ENCODE peak calls at places on chromosomes 11 and 22, in five cellular contexts. A, O, K, L and N are unnamed samples.

GRCh38 chr11:103491777-103492176 is 382.6 kb downstream of the DYNC2H1 start:
- DNase-seq in A (no peak), O (no peak), K (no peak), L (no peak), N (no peak)

GRCh38 chr22:31102441-31103081 is 4.8 kb downstream of the SELENOM start:
- DNase-seq in A (peak; percentile 45), O (no peak), K (peak; percentile 85), L (no peak), N (no peak)

GRCh38 chr22:24471570-24471969 is 23.6 kb upstream of the UPB1 start:
- DNase-seq in A (no peak), O (no peak), K (no peak), L (no peak), N (no peak)

GRCh38 chr11:134050541-134051383 is 18.1 kb upstream of the JAM3 start:
- DNase-seq in A (peak; percentile 64), O (peak; percentile 62), K (no peak), L (peak; percentile 75), N (peak; percentile 78)

GRCh38 chr22:50532353-50532700 is 2.5 kb upstream of the TYMP start:
- DNase-seq in A (peak; percentile 47), O (no peak), K (no peak), L (no peak), N (no peak)

GRCh38 chr22:24156146-24156914 is 25.0 kb upstream of the SUSD2 start:
- DNase-seq in A (peak; percentile 29), O (no peak), K (no peak), L (no peak), N (no peak)

GRCh38 chr11:108496643-108497256 is 1.4 kb downstream of the POGLUT3 start:
- DNase-seq in A (no peak), O (no peak), K (no peak), L (no peak), N (no peak)

GRCh38 chr11:109076870-109077269 is 345.1 kb upstream of the C11orf87 start:
- DNase-seq in A (no peak), O (no peak), K (no peak), L (no peak), N (no peak)

GRCh38 chr11:44776840-44777536 is 50.2 kb downstream of the TSPAN18 start:
- DNase-seq in A (no peak), O (no peak), K (no peak), L (no peak), N (no peak)

GRCh38 chr11:63277345-63277943 is 34.0 kb upstream of the SLC22A25 start:
- DNase-seq in A (peak; percentile 17), O (no peak), K (no peak), L (no peak), N (no peak)

GRCh38 chr22:31082606-31083376 is 1.7 kb downstream of the SMTN start:
- DNase-seq in A (peak; percentile 80), O (no peak), K (no peak), L (no peak), N (no peak)

GRCh38 chr11:19013181-19013857 is 47.2 kb downstream of the MRGPRX2 start:
- DNase-seq in A (peak; percentile 3), O (no peak), K (no peak), L (peak; percentile 6), N (no peak)
- TF ChIP-seq CTCF in A (no peak), O (no peak), K (peak; percentile 41), L (no peak), N (peak; percentile 10)

GRCh38 chr11:65558785-65559509 is 788 bp upstream of the LTBP3 start:
- DNase-seq in A (no peak), O (no peak), K (no peak), L (no peak), N (no peak)
- TF ChIP-seq CTCF in A (no peak), O (no peak), K (no peak), L (no peak), N (no peak)

DNA sequence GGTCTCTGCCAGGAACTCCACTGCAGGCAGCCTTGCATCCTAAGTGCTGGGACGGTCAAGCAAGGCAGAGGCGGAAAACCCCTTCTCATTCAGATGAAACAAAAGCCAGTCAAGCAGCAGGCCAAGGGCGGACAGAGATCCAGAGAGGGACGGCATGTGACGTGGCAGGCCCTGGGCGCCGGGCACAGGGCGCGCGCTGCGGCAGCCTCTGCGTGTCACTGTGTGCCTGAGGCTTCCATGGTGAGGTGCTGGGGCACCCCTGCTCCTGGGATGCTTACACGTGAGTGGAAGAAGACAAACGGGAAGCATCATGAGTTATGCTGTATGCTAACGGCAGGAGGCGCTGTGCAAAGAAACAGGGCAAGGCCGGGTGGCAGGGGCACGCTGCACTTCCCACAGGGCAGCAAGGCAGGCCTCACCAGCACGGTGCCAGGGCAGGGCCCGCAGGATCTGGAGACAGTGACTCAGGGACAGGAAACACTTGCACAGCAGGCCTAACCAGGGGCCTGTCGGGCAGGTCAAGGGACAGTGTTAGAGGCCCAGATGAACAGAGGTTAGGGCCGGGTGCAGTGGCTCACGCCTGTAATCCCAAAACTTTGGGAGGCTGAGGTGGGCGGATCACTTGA is 6.1 kb downstream of the TOLLIP start:
- DNase-seq in A (peak; percentile 82), O (no peak), K (no peak), L (peak; percentile 28), N (no peak)
- TF ChIP-seq CTCF in A (peak; percentile 80), O (no peak), K (peak; percentile 16), L (peak; percentile 50), N (no peak)

GRCh38 chr11:62201376-62201775 is 7.1 kb upstream of the SCGB2A1 start:
- DNase-seq in A (peak; percentile 66), O (no peak), K (no peak), L (no peak), N (no peak)

GRCh38 chr11:62190011-62190410 is at the start of gene SCGB1D1:
- DNase-seq in A (no peak), O (no peak), K (no peak), L (no peak), N (no peak)

GRCh38 chr11:62193954-62194353 is 3.9 kb downstream of the SCGB1D1 start:
- DNase-seq in A (peak; percentile 10), O (no peak), K (no peak), L (no peak), N (no peak)

DNA sequence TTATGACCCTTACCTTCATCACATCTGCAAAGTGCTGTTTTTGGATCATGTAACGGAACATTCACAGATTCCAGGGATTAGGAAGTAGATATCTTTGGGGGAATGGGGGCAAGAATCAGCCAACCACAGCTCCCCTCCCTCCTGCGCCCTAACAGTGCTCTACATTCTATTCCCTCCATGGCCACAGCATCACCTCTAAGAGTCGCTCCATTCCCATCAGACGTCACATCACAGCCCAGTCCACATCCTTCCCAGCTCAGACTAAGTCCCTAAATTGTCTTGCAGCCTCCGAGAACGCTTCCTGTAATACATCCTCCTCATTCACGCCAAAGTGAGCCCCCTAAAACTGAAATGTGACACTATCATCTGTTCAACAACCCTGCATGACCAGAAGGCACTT is 5.9 kb downstream of the SCGB1D1 start:
- DNase-seq in A (no peak), O (no peak), K (no peak), L (no peak), N (no peak)
- TF ChIP-seq CTCF in A (no peak), O (no peak), K (no peak), L (no peak), N (no peak)

GRCh38 chr11:70505761-70506657 is 107.7 kb downstream of the CTTN start:
- DNase-seq in A (no peak), O (no peak), K (no peak), L (no peak), N (no peak)

GRCh38 chr11:70508231-70508480 is 109.8 kb downstream of the CTTN start:
- DNase-seq in A (no peak), O (no peak), K (no peak), L (no peak), N (no peak)

GRCh38 chr11:70506658-70506970 is 108.3 kb downstream of the CTTN start:
- DNase-seq in A (no peak), O (no peak), K (no peak), L (no peak), N (no peak)

GRCh38 chr11:70506986-70507385 is 108.7 kb downstream of the CTTN start:
- DNase-seq in A (no peak), O (no peak), K (no peak), L (no peak), N (no peak)

DNA sequence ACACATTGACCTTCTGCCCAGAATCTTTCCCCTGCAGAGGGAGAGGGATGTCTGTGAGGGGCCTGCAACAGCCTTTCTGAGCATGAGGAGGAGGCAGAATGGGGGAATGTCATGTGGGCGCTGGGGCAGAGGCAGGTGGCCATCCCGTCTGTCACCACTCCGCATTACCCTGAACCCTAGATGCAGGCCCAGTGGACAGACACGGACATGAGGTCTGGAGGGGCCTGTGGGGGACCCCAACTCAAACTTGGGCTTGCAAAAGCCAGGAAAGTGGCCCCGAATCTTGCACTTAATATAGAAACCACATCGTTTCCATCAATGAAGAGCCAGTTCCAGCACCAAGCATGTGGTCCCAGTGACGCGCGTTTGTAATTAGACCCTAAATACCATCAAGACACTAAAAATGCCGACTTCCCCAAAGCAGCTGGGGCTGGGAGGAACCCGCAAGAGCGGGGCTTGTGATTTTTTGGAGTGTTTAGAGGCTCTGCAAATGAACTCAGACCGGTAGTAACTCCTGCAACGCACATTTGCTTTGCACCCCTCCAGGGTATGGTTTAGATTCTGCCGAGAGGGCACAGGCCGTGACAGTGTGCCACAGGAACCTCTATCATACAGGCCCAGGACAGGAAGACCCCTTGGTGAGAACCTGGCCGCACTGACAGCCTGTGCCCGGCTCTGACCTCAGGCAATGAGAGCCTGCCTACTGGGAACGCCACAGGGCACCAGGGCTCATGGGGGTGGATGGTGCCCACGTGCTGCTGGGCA is 109.3 kb downstream of the CTTN start:
- DNase-seq in A (no peak), O (no peak), K (no peak), L (no peak), N (no peak)
- TF ChIP-seq CTCF in A (no peak), O (no peak), K (no peak), L (no peak), N (no peak)

GRCh38 chr11:10304495-10305261 is at the start of gene ADM:
- DNase-seq in A (peak; percentile 75), O (no peak), K (no peak), L (peak; percentile 70), N (no peak)
- TF ChIP-seq CTCF in A (peak; percentile 77), O (peak; percentile 62), K (peak; percentile 68), L (peak; percentile 77), N (peak; percentile 7)

DNA sequence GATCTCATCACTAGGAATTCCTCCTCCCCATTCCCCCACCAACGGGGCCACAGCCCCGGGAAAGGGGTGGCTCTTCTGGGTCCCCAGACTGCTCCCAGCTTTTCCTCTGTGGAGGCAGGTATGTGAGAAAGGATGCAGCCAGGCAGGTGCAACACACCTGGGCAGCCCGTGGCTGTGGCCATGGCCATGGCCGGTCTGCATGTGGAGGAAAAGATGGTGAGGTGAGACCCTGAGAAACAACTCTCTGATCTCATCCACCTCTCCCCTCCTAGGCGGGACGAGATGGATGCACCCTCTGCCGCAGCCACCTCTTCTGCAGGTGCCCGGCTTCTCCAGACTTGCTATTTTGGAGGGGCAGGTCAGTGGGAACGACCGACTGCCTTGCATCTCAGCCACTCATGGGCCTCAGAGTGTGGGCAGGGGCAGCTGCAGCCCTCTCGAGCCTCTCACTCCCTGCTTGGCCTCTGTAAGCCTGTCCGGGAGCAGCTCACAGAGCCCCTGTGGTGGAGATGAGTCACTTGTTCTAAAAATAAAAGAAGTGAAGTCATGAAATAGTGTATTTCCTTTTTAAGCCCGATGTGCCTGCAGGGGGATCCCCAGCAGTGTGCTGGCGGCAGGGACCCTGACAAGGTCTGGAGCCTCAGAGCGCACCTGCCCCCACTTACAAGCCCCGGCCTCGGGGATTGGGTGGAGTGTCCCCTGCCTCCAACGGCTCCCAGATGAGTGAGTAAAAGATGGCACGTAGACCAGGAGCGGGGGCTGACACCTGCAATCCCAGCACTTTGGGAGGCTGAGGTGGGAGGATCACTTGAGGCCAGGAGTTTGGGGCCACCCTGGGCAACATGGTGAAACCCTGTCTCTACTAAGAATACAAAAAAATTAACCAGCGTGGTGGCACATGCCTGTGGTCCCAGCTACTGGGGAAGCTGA is 10.7 kb downstream of the SMIM38 start:
- DNase-seq in A (peak; percentile 68), O (no peak), K (peak; percentile 61), L (no peak), N (no peak)
- TF ChIP-seq CTCF in A (peak; percentile 18), O (no peak), K (peak; percentile 17), L (no peak), N (no peak)

GRCh38 chr22:19036523-19037273 is 85.5 kb downstream of the DGCR2 start:
- DNase-seq in A (no peak), O (no peak), K (no peak), L (no peak), N (no peak)
- TF ChIP-seq CTCF in A (no peak), O (no peak), K (no peak), L (no peak), N (no peak)